ENCODE peak calls at places on chromosome 3, in eight cellular contexts. M, Q, L, J, E, G, S and V are unnamed samples.

GRCh38 chr3:197372076-197372661 is 73.8 kb upstream of the DLG1 start:
- DNase-seq in M (peak; percentile 55), Q (peak; percentile 71), L (peak; percentile 98), J (peak; percentile 86), E (peak; percentile 76), G (no peak), S (no peak), V (peak; percentile 41)

GRCh38 chr3:105930733-105931132 is 61.9 kb upstream of the CBLB start:
- DNase-seq in M (no peak), Q (no peak), L (no peak), J (no peak), E (no peak), G (no peak), S (no peak), V (no peak)

GRCh38 chr3:171653701-171654100 is 156.6 kb downstream of the PLD1 start:
- DNase-seq in M (no peak), Q (no peak), L (no peak), J (no peak), E (no peak), G (no peak), S (no peak), V (no peak)

GRCh38 chr3:120552184-120553020 is 43.7 kb upstream of the NDUFB4 start:
- DNase-seq in M (no peak), Q (no peak), L (no peak), J (no peak), E (no peak), G (no peak), S (no peak), V (no peak)

GRCh38 chr3:62876064-62876463 is 848 bp upstream of the CADPS start:
- DNase-seq in M (peak; percentile 69), Q (peak; percentile 56), L (peak; percentile 21), J (peak; percentile 52), E (no peak), G (peak; percentile 78), S (peak; percentile 67), V (no peak)

GRCh38 chr3:127970966-127971592 is 56.0 kb downstream of the KBTBD12 start:
- DNase-seq in M (peak; percentile 43), Q (peak; percentile 64), L (peak; percentile 66), J (peak; percentile 67), E (no peak), G (peak; percentile 24), S (no peak), V (no peak)

GRCh38 chr3:138329127-138329983 is at the start of gene NME9:
- DNase-seq in M (peak; percentile 87), Q (peak; percentile 92), L (peak; percentile 75), J (peak; percentile 71), E (peak; percentile 91), G (peak; percentile 93), S (peak; percentile 94), V (peak; percentile 96)

GRCh38 chr3:14938964-14939363 is 8.4 kb upstream of the NR2C2 start:
- DNase-seq in M (no peak), Q (no peak), L (no peak), J (no peak), E (no peak), G (no peak), S (no peak), V (no peak)

GRCh38 chr3:30098656-30099454 is 507.5 kb upstream of the TGFBR2 start:
- DNase-seq in M (no peak), Q (peak; percentile 72), L (peak; percentile 31), J (peak; percentile 38), E (no peak), G (peak; percentile 3), S (no peak), V (no peak)

GRCh38 chr3:46393554-46394434 is 13.1 kb downstream of the CCR5AS start:
- DNase-seq in M (no peak), Q (peak; percentile 62), L (no peak), J (no peak), E (no peak), G (no peak), S (no peak), V (no peak)

GRCh38 chr3:184196536-184196935 is 10.5 kb downstream of the ABCF3 start:
- DNase-seq in M (no peak), Q (no peak), L (no peak), J (no peak), E (no peak), G (no peak), S (no peak), V (no peak)

GRCh38 chr3:135736740-135737139 is 228.8 kb upstream of the PPP2R3A start:
- DNase-seq in M (peak; percentile 47), Q (no peak), L (peak; percentile 37), J (no peak), E (no peak), G (no peak), S (no peak), V (no peak)

GRCh38 chr3:149234671-149235245 is 13.1 kb upstream of the CP start:
- DNase-seq in M (no peak), Q (peak; percentile 18), L (no peak), J (peak; percentile 31), E (no peak), G (no peak), S (no peak), V (no peak)

GRCh38 chr3:143975549-143976152 is 4.0 kb downstream of the DIPK2A start:
- DNase-seq in M (no peak), Q (peak; percentile 80), L (peak; percentile 65), J (peak; percentile 89), E (no peak), G (peak; percentile 12), S (no peak), V (no peak)
- H3K27ac ChIP-seq in M (no peak overlapping the region), Q (no peak overlapping the region), L (peak overlapping the region; percentile 88), J (peak overlapping the region; percentile 75), E (no peak overlapping the region), G (no peak overlapping the region), S (no peak overlapping the region), V (no peak overlapping the region)

DNA sequence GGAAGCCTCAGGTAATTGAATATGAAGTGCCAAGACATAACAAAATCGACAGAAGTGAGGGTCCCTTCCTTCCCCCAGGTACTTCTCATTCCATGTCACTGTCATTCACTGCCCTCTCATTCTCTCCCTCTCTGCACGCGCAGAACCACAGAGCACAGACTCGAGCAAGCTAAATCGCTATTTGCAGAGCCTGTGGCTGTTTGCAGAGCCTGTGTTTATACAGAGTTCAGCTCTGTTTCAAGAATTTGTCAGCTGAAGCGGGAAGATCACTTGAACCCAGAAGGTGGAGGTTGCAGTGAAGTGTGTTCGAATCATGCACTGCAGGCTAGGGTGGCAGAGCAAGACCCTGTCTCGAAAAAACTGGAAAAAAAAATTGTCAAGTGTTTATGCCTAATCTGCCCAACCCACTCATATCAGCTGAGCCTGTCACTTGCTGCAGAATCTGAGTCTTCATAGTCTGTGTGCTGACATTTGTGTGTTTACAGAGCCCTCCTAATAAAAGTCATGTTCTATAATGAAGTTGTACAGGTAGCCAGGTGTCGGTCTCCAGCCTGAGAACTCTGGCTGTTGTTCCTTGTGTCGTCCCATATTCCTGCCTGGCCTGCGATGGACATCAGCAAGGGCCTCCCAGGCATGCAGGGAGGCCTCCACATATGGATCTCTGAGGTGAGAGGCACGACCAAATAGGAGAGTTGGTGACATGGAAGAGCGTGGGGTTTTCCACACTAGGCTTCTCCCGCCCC is 2.7 kb downstream of the VILL start:
- DNase-seq in M (no peak), Q (no peak), L (no peak), J (no peak), E (peak; percentile 16), G (no peak), S (no peak), V (no peak)
- H3K27ac ChIP-seq in M (peak overlapping the region; percentile 85), Q (no peak overlapping the region), L (no peak overlapping the region), J (no peak overlapping the region), E (no peak overlapping the region), G (no peak overlapping the region), S (peak overlapping the region; percentile 87), V (peak overlapping the region; percentile 40)

GRCh38 chr3:112605285-112605684 is 35.7 kb downstream of the CCDC80 start:
- DNase-seq in M (no peak), Q (peak; percentile 94), L (peak; percentile 35), J (peak; percentile 95), E (no peak), G (no peak), S (no peak), V (no peak)

GRCh38 chr3:112597945-112598344 is 36.1 kb downstream of the SLC35A5 start:
- DNase-seq in M (no peak), Q (no peak), L (no peak), J (no peak), E (no peak), G (no peak), S (no peak), V (no peak)

GRCh38 chr3:112604536-112604935 is 36.4 kb downstream of the CCDC80 start:
- DNase-seq in M (no peak), Q (peak; percentile 96), L (peak; percentile 73), J (peak; percentile 94), E (no peak), G (no peak), S (no peak), V (no peak)

GRCh38 chr3:112598731-112599130 is 36.9 kb downstream of the SLC35A5 start:
- DNase-seq in M (no peak), Q (no peak), L (no peak), J (no peak), E (no peak), G (no peak), S (no peak), V (no peak)

DNA sequence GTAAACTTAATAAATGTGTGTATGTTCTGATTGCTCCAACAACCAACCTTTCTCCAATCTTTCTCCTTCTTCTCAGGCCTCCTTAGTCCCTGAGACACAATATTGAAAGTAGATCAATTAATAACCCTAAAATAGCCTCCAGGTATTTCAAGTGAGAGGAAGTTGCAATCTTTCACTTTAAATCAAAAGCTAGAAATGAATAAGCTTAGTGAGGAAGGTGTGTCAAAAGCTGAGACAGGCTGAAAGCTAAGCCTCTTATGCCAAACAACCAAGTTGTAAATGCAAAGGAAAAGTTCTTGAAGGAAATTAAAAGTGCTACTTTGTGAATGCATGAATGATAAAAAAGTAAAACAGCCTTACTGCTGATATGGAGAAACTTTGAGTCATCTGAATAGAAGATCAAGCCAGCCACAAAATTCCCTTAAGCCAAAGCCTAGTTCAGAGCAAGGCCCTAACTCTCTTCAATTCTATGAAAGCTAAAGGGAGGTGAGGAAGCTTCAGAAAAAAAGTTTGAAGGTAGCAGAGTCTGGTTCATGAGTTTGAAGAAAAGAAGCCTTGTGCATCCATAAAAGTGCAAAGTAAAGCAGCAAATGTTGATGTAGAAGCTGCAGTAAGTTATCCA is 38.6 kb downstream of the CCDC80 start:
- DNase-seq in M (no peak), Q (no peak), L (no peak), J (no peak), E (no peak), G (no peak), S (no peak), V (no peak)
- H3K27ac ChIP-seq in M (no peak overlapping the region), Q (no peak overlapping the region), L (no peak overlapping the region), J (no peak overlapping the region), E (no peak overlapping the region), G (no peak overlapping the region), S (no peak overlapping the region), V (no peak overlapping the region)

GRCh38 chr3:195182470-195182795 is 88.5 kb downstream of the XXYLT1 start:
- DNase-seq in M (no peak), Q (peak; percentile 80), L (peak; percentile 62), J (peak; percentile 74), E (no peak), G (no peak), S (no peak), V (no peak)

GRCh38 chr3:195181107-195181498 is 89.9 kb downstream of the XXYLT1 start:
- DNase-seq in M (no peak), Q (no peak), L (no peak), J (no peak), E (no peak), G (no peak), S (no peak), V (no peak)

GRCh38 chr3:195181781-195182469 is 89.0 kb downstream of the XXYLT1 start:
- DNase-seq in M (no peak), Q (no peak), L (peak; percentile 32), J (no peak), E (no peak), G (no peak), S (no peak), V (no peak)

GRCh38 chr3:195179782-195180489 is 91.0 kb downstream of the XXYLT1 start:
- DNase-seq in M (no peak), Q (no peak), L (no peak), J (no peak), E (no peak), G (no peak), S (no peak), V (no peak)

GRCh38 chr3:195180490-195181106 is 90.4 kb downstream of the XXYLT1 start:
- DNase-seq in M (no peak), Q (no peak), L (no peak), J (no peak), E (no peak), G (no peak), S (no peak), V (no peak)
- H3K27ac ChIP-seq in M (no peak overlapping the region), Q (peak overlapping the region; percentile 57), L (no peak overlapping the region), J (no peak overlapping the region), E (no peak overlapping the region), G (no peak overlapping the region), S (peak overlapping the region; percentile 39), V (no peak overlapping the region)